ENCODE peak calls at places on chromosomes 4 and X, in five cellular contexts. One of them, this sample, is unnamed.

GRCh38 chr4:111689214-111689613 is 456.0 kb upstream of the FAM241A start:
- DNase-seq in GM06990: no peak
- DNase-seq in endothelial cell of umbilical vein: no peak
- DNase-seq in AG04450: no peak
- DNase-seq in testis: no peak
- DNase-seq in this sample: no peak

GRCh38 chrX:73863268-73863667 is 300.3 kb downstream of the CHIC1 start:
- DNase-seq in endothelial cell of umbilical vein: no peak
- DNase-seq in testis: no peak
- DNase-seq in AG04450: no peak
- DNase-seq in GM06990: no peak
- DNase-seq in this sample: no peak

GRCh38 chr4:187558391-187558790 is 437.2 kb upstream of the ZFP42 start:
- DNase-seq in GM06990: no peak
- DNase-seq in testis: no peak
- DNase-seq in AG04450: no peak
- DNase-seq in endothelial cell of umbilical vein: no peak
- DNase-seq in this sample: no peak

GRCh38 chr4:94544811-94545210 is 93.1 kb downstream of the PDLIM5 start:
- DNase-seq in GM06990: no peak
- DNase-seq in AG04450: no peak
- DNase-seq in endothelial cell of umbilical vein: peak
- DNase-seq in testis: no peak
- DNase-seq in this sample: no peak

GRCh38 chr4:8278009-8278395 is 8.4 kb downstream of the HTRA3 start:
- DNase-seq in GM06990: no peak
- DNase-seq in testis: no peak
- DNase-seq in endothelial cell of umbilical vein: no peak
- DNase-seq in AG04450: no peak
- DNase-seq in this sample: no peak

GRCh38 chr4:154779362-154779947 is 1.6 kb upstream of the RBM46 start:
- DNase-seq in testis: no peak
- DNase-seq in AG04450: peak
- DNase-seq in GM06990: no peak
- DNase-seq in endothelial cell of umbilical vein: peak
- DNase-seq in this sample: peak

GRCh38 chr4:110733901-110734300 is 111.0 kb upstream of the PITX2 start:
- DNase-seq in GM06990: no peak
- DNase-seq in AG04450: no peak
- DNase-seq in endothelial cell of umbilical vein: peak
- DNase-seq in testis: no peak
- DNase-seq in this sample: no peak

GRCh38 chr4:80197601-80198444 is 520 bp downstream of the PRDM8 start:
- DNase-seq in AG04450: no peak
- DNase-seq in testis: no peak
- DNase-seq in GM06990: no peak
- DNase-seq in endothelial cell of umbilical vein: peak
- DNase-seq in this sample: no peak

GRCh38 chr4:176387571-176387970 is 67.8 kb downstream of the SPCS3 start:
- DNase-seq in endothelial cell of umbilical vein: no peak
- DNase-seq in AG04450: no peak
- DNase-seq in GM06990: no peak
- DNase-seq in testis: no peak
- DNase-seq in this sample: no peak

GRCh38 chr4:187128226-187128625 is 404.6 kb upstream of the FAT1 start:
- DNase-seq in GM06990: no peak
- DNase-seq in AG04450: no peak
- DNase-seq in endothelial cell of umbilical vein: no peak
- DNase-seq in testis: no peak
- DNase-seq in this sample: no peak

GRCh38 chrX:102765794-102766193 is 45.3 kb downstream of the GPRASP3 start:
- DNase-seq in GM06990: no peak
- DNase-seq in testis: no peak
- DNase-seq in endothelial cell of umbilical vein: peak
- DNase-seq in AG04450: no peak
- DNase-seq in this sample: peak

GRCh38 chr4:116020141-116020722 is 906.8 kb upstream of the NDST4 start:
- DNase-seq in AG04450: no peak
- DNase-seq in GM06990: no peak
- DNase-seq in endothelial cell of umbilical vein: no peak
- DNase-seq in testis: no peak
- DNase-seq in this sample: no peak

GRCh38 chr4:87707279-87707918 is 57.3 kb downstream of the DMP1 start:
- DNase-seq in testis: no peak
- DNase-seq in GM06990: no peak
- DNase-seq in AG04450: no peak
- DNase-seq in endothelial cell of umbilical vein: no peak
- DNase-seq in this sample: no peak

GRCh38 chrX:71098302-71098701 is 2.7 kb downstream of the FOXO4 start:
- DNase-seq in testis: peak
- DNase-seq in GM06990: no peak
- DNase-seq in AG04450: no peak
- DNase-seq in endothelial cell of umbilical vein: peak
- DNase-seq in this sample: no peak

GRCh38 chrX:103517246-103517645 is 2.0 kb downstream of the RAB40A start:
- DNase-seq in testis: no peak
- DNase-seq in endothelial cell of umbilical vein: no peak
- DNase-seq in GM06990: no peak
- DNase-seq in AG04450: no peak
- DNase-seq in this sample: no peak

GRCh38 chrX:134604701-134605271 is 53.5 kb downstream of the PLAC1 start:
- DNase-seq in GM06990: no peak
- DNase-seq in testis: peak
- DNase-seq in AG04450: no peak
- DNase-seq in endothelial cell of umbilical vein: peak
- DNase-seq in this sample: no peak

GRCh38 chr4:101400096-101400495 is 52.8 kb upstream of the PPP3CA start:
- DNase-seq in GM06990: no peak
- DNase-seq in endothelial cell of umbilical vein: no peak
- DNase-seq in AG04450: no peak
- DNase-seq in testis: no peak
- DNase-seq in this sample: no peak

GRCh38 chr4:154490589-154491340 is 834 bp downstream of the DCHS2 start:
- DNase-seq in GM06990: no peak
- DNase-seq in endothelial cell of umbilical vein: no peak
- DNase-seq in AG04450: no peak
- DNase-seq in testis: no peak
- DNase-seq in this sample: no peak

GRCh38 chrX:117985241-117985640 is 131.4 kb downstream of the KLHL13 start:
- DNase-seq in AG04450: no peak
- DNase-seq in endothelial cell of umbilical vein: no peak
- DNase-seq in GM06990: peak
- DNase-seq in testis: no peak
- DNase-seq in this sample: no peak

GRCh38 chr4:15562114-15562513 is 92.4 kb downstream of the CC2D2A start:
- DNase-seq in AG04450: no peak
- DNase-seq in GM06990: no peak
- DNase-seq in endothelial cell of umbilical vein: no peak
- DNase-seq in testis: no peak
- DNase-seq in this sample: no peak

GRCh38 chr4:88255111-88255510 is 29.2 kb downstream of the PPM1K start:
- DNase-seq in AG04450: no peak
- DNase-seq in endothelial cell of umbilical vein: no peak
- DNase-seq in testis: no peak
- DNase-seq in GM06990: no peak
- DNase-seq in this sample: no peak

GRCh38 chrX:102768984-102769761 is 48.6 kb downstream of the GPRASP3 start:
- DNase-seq in GM06990: peak
- DNase-seq in endothelial cell of umbilical vein: peak
- DNase-seq in testis: peak
- DNase-seq in AG04450: peak
- DNase-seq in this sample: peak

GRCh38 chr4:16573181-16573580 is 325.3 kb downstream of the LDB2 start:
- DNase-seq in AG04450: no peak
- DNase-seq in testis: no peak
- DNase-seq in endothelial cell of umbilical vein: no peak
- DNase-seq in GM06990: no peak
- DNase-seq in this sample: no peak

GRCh38 chr4:48275247-48275646 is 5.6 kb upstream of the TEC start:
- DNase-seq in endothelial cell of umbilical vein: no peak
- DNase-seq in testis: no peak
- DNase-seq in AG04450: no peak
- DNase-seq in GM06990: no peak
- DNase-seq in this sample: no peak

GRCh38 chr4:22029803-22030202 is 81.2 kb upstream of the KCNIP4 start:
- DNase-seq in endothelial cell of umbilical vein: no peak
- DNase-seq in AG04450: no peak
- DNase-seq in GM06990: no peak
- DNase-seq in testis: no peak
- DNase-seq in this sample: no peak

GRCh38 chr4:75892508-75892907 is 9.7 kb downstream of the PPEF2 start:
- DNase-seq in testis: no peak
- DNase-seq in GM06990: no peak
- DNase-seq in endothelial cell of umbilical vein: no peak
- DNase-seq in AG04450: no peak
- DNase-seq in this sample: no peak

GRCh38 chr4:60913646-60914045 is 286.5 kb upstream of the ADGRL3 start:
- DNase-seq in testis: no peak
- DNase-seq in AG04450: no peak
- DNase-seq in endothelial cell of umbilical vein: no peak
- DNase-seq in GM06990: no peak
- DNase-seq in this sample: no peak

GRCh38 chr4:5433196-5433595 is 275.2 kb downstream of the EVC2 start:
- DNase-seq in AG04450: no peak
- DNase-seq in testis: no peak
- DNase-seq in endothelial cell of umbilical vein: no peak
- DNase-seq in GM06990: no peak
- DNase-seq in this sample: no peak

GRCh38 chr4:154018659-154019058 is 229.8 kb upstream of the SFRP2 start:
- DNase-seq in GM06990: no peak
- DNase-seq in AG04450: no peak
- DNase-seq in endothelial cell of umbilical vein: no peak
- DNase-seq in testis: no peak
- DNase-seq in this sample: no peak

GRCh38 chr4:156190606-156191005 is 236.9 kb upstream of the CTSO start:
- DNase-seq in testis: no peak
- DNase-seq in AG04450: peak
- DNase-seq in endothelial cell of umbilical vein: peak
- DNase-seq in GM06990: no peak
- DNase-seq in this sample: no peak

GRCh38 chrX:78708171-78708570 is 39.3 kb upstream of the LPAR4 start:
- DNase-seq in testis: no peak
- DNase-seq in AG04450: no peak
- DNase-seq in endothelial cell of umbilical vein: peak
- DNase-seq in GM06990: no peak
- DNase-seq in this sample: peak

GRCh38 chrX:69287025-69287540 is 121.8 kb upstream of the PJA1 start:
- DNase-seq in endothelial cell of umbilical vein: no peak
- DNase-seq in testis: no peak
- DNase-seq in AG04450: no peak
- DNase-seq in GM06990: no peak
- DNase-seq in this sample: no peak

GRCh38 chr4:150114641-150115040 is 36.4 kb downstream of the DCLK2 start:
- DNase-seq in testis: no peak
- DNase-seq in GM06990: no peak
- DNase-seq in endothelial cell of umbilical vein: no peak
- DNase-seq in AG04450: no peak
- DNase-seq in this sample: no peak

GRCh38 chr4:108465886-108466491 is 154.4 kb upstream of the RPL34 start:
- DNase-seq in endothelial cell of umbilical vein: no peak
- DNase-seq in GM06990: no peak
- DNase-seq in testis: no peak
- DNase-seq in AG04450: no peak
- DNase-seq in this sample: no peak
- H3K4me3 ChIP-seq in endothelial cell of umbilical vein: no peak
- H3K4me3 ChIP-seq in GM06990: no peak
- H3K4me3 ChIP-seq in testis: no peak
- H3K4me3 ChIP-seq in AG04450: no peak
- H3K4me3 ChIP-seq in this sample: no peak

GRCh38 chr4:121370729-121371325 is 10.0 kb downstream of the QRFPR start:
- DNase-seq in endothelial cell of umbilical vein: peak
- DNase-seq in AG04450: peak
- DNase-seq in GM06990: no peak
- DNase-seq in testis: peak
- DNase-seq in this sample: no peak
- TF ChIP-seq CTCF in endothelial cell of umbilical vein: peak
- TF ChIP-seq CTCF in AG04450: peak
- TF ChIP-seq CTCF in GM06990: peak
- TF ChIP-seq CTCF in testis: peak
- TF ChIP-seq CTCF in this sample: peak

GRCh38 chr4:151667025-151667424 is 93.8 kb downstream of the GATB start:
- DNase-seq in testis: no peak
- DNase-seq in endothelial cell of umbilical vein: no peak
- DNase-seq in AG04450: no peak
- DNase-seq in GM06990: no peak
- DNase-seq in this sample: no peak

GRCh38 chr4:151665442-151666127 is 95.2 kb downstream of the GATB start:
- DNase-seq in AG04450: no peak
- DNase-seq in testis: no peak
- DNase-seq in GM06990: no peak
- DNase-seq in endothelial cell of umbilical vein: no peak
- DNase-seq in this sample: no peak

GRCh38 chr4:151665022-151665421 is 95.8 kb downstream of the GATB start:
- DNase-seq in GM06990: no peak
- DNase-seq in AG04450: no peak
- DNase-seq in endothelial cell of umbilical vein: no peak
- DNase-seq in testis: no peak
- DNase-seq in this sample: no peak

GRCh38 chr4:151667666-151668065 is 93.1 kb downstream of the GATB start:
- DNase-seq in testis: no peak
- DNase-seq in AG04450: no peak
- DNase-seq in GM06990: no peak
- DNase-seq in endothelial cell of umbilical vein: no peak
- DNase-seq in this sample: no peak

DNA sequence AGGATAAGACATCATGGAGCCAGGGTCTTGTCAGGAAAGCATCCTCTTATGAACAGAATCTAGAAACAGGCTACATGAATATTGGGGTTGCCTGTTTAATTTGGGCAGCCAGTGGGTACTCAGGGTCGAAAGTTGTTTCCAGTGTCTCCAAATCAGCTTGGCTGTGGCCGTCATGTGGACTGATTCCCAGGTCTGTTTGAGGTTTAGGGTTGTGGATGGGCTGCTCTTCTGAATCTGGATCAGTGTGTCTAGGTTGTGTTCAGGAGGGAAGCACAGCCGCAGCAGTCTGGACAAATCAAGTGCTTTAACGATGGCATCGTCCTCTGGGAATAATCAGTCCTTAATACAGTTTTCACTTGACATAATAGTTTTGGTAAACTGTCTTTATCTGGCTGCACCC is 94.3 kb downstream of the GATB start:
- DNase-seq in testis: no peak
- DNase-seq in endothelial cell of umbilical vein: no peak
- DNase-seq in AG04450: no peak
- DNase-seq in GM06990: no peak
- DNase-seq in this sample: no peak
- H3K4me3 ChIP-seq in testis: no peak
- H3K4me3 ChIP-seq in endothelial cell of umbilical vein: no peak
- H3K4me3 ChIP-seq in AG04450: no peak
- H3K4me3 ChIP-seq in GM06990: no peak
- H3K4me3 ChIP-seq in this sample: no peak

DNA sequence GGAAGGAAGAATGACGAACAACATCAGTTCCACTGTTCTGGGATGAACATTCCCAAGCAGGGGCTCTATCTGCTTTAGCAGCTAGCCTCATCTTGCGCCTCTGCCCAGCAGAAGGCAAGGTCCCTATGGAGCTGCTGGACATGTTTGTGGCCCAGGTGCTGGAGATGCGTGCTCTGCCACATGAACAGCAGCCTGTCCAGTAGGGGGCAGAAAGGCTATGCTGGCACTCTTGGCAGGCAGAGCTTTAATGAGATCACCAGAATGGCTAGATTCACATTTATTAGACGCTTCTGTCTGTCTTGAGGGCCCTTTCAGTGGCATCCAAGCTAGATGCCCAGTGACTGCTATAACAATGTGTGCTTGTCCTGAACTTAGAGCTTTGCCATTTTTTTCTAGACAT is 1826.0 kb downstream of the STIM2 start:
- DNase-seq in testis: peak
- DNase-seq in AG04450: no peak
- DNase-seq in endothelial cell of umbilical vein: peak
- DNase-seq in GM06990: no peak
- DNase-seq in this sample: no peak
- TF ChIP-seq CTCF in testis: no peak
- TF ChIP-seq CTCF in AG04450: peak
- TF ChIP-seq CTCF in endothelial cell of umbilical vein: peak
- TF ChIP-seq CTCF in GM06990: peak
- TF ChIP-seq CTCF in this sample: peak

This sample was measured in HFF-Myc.